ENCODE peak calls at places on chromosomes 13 and 19, in eight cellular contexts. E, V, H, F, A, G, S and I are unnamed samples.

GRCh38 chr19:14434543-14435319 is 1.6 kb downstream of the PKN1 start:
- DNase-seq in E (peak), V (peak), H (no peak), F (peak), A (no peak), G (no peak), S (peak), I (peak)

GRCh38 chr13:95226051-95226450 is 75.2 kb downstream of the ABCC4 start:
- DNase-seq in E (no peak), V (no peak), H (no peak), F (no peak), A (no peak), G (no peak), S (no peak), I (peak)

GRCh38 chr13:113458218-113459065 is 5.2 kb upstream of the ADPRHL1 start:
- DNase-seq in E (no peak), V (peak), H (no peak), F (no peak), A (no peak), G (no peak), S (peak), I (no peak)

GRCh38 chr13:111031531-111031961 is 83.6 kb upstream of the ARHGEF7 start:
- DNase-seq in E (no peak), V (peak), H (no peak), F (no peak), A (no peak), G (no peak), S (no peak), I (no peak)

GRCh38 chr19:21492932-21493906 is 12.2 kb upstream of the ZNF429 start:
- DNase-seq in E (no peak), V (no peak), H (no peak), F (no peak), A (no peak), G (no peak), S (no peak), I (no peak)

GRCh38 chr19:51632126-51632525 is 1.9 kb upstream of the SIGLEC5 start:
- DNase-seq in E (no peak), V (no peak), H (no peak), F (no peak), A (no peak), G (no peak), S (no peak), I (no peak)

GRCh38 chr19:4233282-4233853 is 4.0 kb downstream of the EBI3 start:
- DNase-seq in E (peak), V (peak), H (peak), F (peak), A (peak), G (peak), S (peak), I (peak)

GRCh38 chr19:33175886-33176669 is 18.1 kb upstream of the LRP3 start:
- DNase-seq in E (peak), V (peak), H (no peak), F (no peak), A (peak), G (no peak), S (peak), I (peak)

GRCh38 chr13:23488442-23488841 is 54.9 kb upstream of the SACS start:
- DNase-seq in E (no peak), V (peak), H (peak), F (no peak), A (no peak), G (no peak), S (no peak), I (no peak)

GRCh38 chr13:57087006-57087405 is 53.7 kb upstream of the PRR20A start:
- DNase-seq in E (no peak), V (no peak), H (no peak), F (no peak), A (no peak), G (no peak), S (no peak), I (no peak)